ENCODE peak calls at places on chromosomes 1 and 21, in six cellular contexts. One of them, this sample, is unnamed.

GRCh38 chr1:119475866-119476439 is 31.1 kb upstream of the HSD3B1 start:
- DNase-seq in cardiac muscle cell: peak; percentile 49
- DNase-seq in endothelial cell of umbilical vein: peak; percentile 31
- DNase-seq in right lobe of liver: peak; percentile 75
- DNase-seq in upper lobe of right lung: peak; percentile 73
- DNase-seq in OCI-LY7: peak; percentile 48
- DNase-seq in this sample: no peak

GRCh38 chr1:239997515-239998311 is 94.0 kb upstream of the FMN2 start:
- DNase-seq in OCI-LY7: no peak
- DNase-seq in upper lobe of right lung: no peak
- DNase-seq in right lobe of liver: no peak
- DNase-seq in endothelial cell of umbilical vein: no peak
- DNase-seq in cardiac muscle cell: no peak
- DNase-seq in this sample: peak; percentile 66

GRCh38 chr1:112144738-112145426 is 155.4 kb upstream of the KCND3 start:
- DNase-seq in endothelial cell of umbilical vein: no peak
- DNase-seq in cardiac muscle cell: no peak
- DNase-seq in right lobe of liver: no peak
- DNase-seq in upper lobe of right lung: no peak
- DNase-seq in OCI-LY7: no peak
- DNase-seq in this sample: no peak

GRCh38 chr1:212485895-212486590 is 53.3 kb downstream of the NENF start:
- DNase-seq in cardiac muscle cell: peak; percentile 88
- DNase-seq in OCI-LY7: no peak
- DNase-seq in endothelial cell of umbilical vein: peak; percentile 35
- DNase-seq in upper lobe of right lung: peak; percentile 88
- DNase-seq in right lobe of liver: no peak
- DNase-seq in this sample: peak; percentile 93

GRCh38 chr21:35430260-35430659 is 381.2 kb upstream of the RUNX1 start:
- DNase-seq in OCI-LY7: no peak
- DNase-seq in endothelial cell of umbilical vein: no peak
- DNase-seq in right lobe of liver: no peak
- DNase-seq in upper lobe of right lung: no peak
- DNase-seq in cardiac muscle cell: no peak
- DNase-seq in this sample: no peak

GRCh38 chr1:64686828-64687724 is 57.8 kb upstream of the RAVER2 start:
- DNase-seq in endothelial cell of umbilical vein: peak; percentile 88
- DNase-seq in upper lobe of right lung: no peak
- DNase-seq in cardiac muscle cell: peak; percentile 73
- DNase-seq in OCI-LY7: peak; percentile 45
- DNase-seq in right lobe of liver: no peak
- DNase-seq in this sample: no peak

GRCh38 chr1:27161594-27161993 is 6.7 kb upstream of the SLC9A1 start:
- DNase-seq in endothelial cell of umbilical vein: peak; percentile 38
- DNase-seq in OCI-LY7: peak; percentile 87
- DNase-seq in right lobe of liver: no peak
- DNase-seq in upper lobe of right lung: no peak
- DNase-seq in cardiac muscle cell: no peak
- DNase-seq in this sample: no peak

GRCh38 chr1:226549937-226550670 is 1.5 kb downstream of the STUM start:
- DNase-seq in endothelial cell of umbilical vein: peak; percentile 12
- DNase-seq in right lobe of liver: no peak
- DNase-seq in cardiac muscle cell: no peak
- DNase-seq in upper lobe of right lung: no peak
- DNase-seq in OCI-LY7: peak; percentile 74
- DNase-seq in this sample: peak; percentile 85

GRCh38 chr1:48930011-48930410 is 153.3 kb upstream of the BEND5 start:
- DNase-seq in cardiac muscle cell: no peak
- DNase-seq in OCI-LY7: no peak
- DNase-seq in endothelial cell of umbilical vein: no peak
- DNase-seq in upper lobe of right lung: no peak
- DNase-seq in right lobe of liver: no peak
- DNase-seq in this sample: no peak

GRCh38 chr1:67339623-67340343 is 32.1 kb downstream of the IL12RB2 start:
- DNase-seq in upper lobe of right lung: no peak
- DNase-seq in right lobe of liver: no peak
- DNase-seq in endothelial cell of umbilical vein: no peak
- DNase-seq in OCI-LY7: no peak
- DNase-seq in cardiac muscle cell: peak; percentile 49
- DNase-seq in this sample: no peak

GRCh38 chr1:70961374-70961773 is 86.2 kb downstream of the PTGER3 start:
- DNase-seq in OCI-LY7: no peak
- DNase-seq in endothelial cell of umbilical vein: no peak
- DNase-seq in right lobe of liver: no peak
- DNase-seq in upper lobe of right lung: no peak
- DNase-seq in cardiac muscle cell: no peak
- DNase-seq in this sample: no peak

GRCh38 chr1:93617670-93618488 is 63.8 kb downstream of the BCAR3 start:
- DNase-seq in cardiac muscle cell: no peak
- DNase-seq in OCI-LY7: no peak
- DNase-seq in endothelial cell of umbilical vein: no peak
- DNase-seq in upper lobe of right lung: no peak
- DNase-seq in right lobe of liver: peak; percentile 94
- DNase-seq in this sample: peak; percentile 85

GRCh38 chr1:95309031-95309459 is 75.0 kb downstream of the RWDD3 start:
- DNase-seq in right lobe of liver: no peak
- DNase-seq in endothelial cell of umbilical vein: no peak
- DNase-seq in cardiac muscle cell: peak; percentile 55
- DNase-seq in OCI-LY7: peak; percentile 4
- DNase-seq in upper lobe of right lung: no peak
- DNase-seq in this sample: no peak

GRCh38 chr1:51253691-51254090 is 17.6 kb downstream of the RNF11 start:
- DNase-seq in right lobe of liver: no peak
- DNase-seq in cardiac muscle cell: peak; percentile 27
- DNase-seq in upper lobe of right lung: no peak
- DNase-seq in endothelial cell of umbilical vein: no peak
- DNase-seq in OCI-LY7: no peak
- DNase-seq in this sample: no peak

GRCh38 chr1:151935154-151935553 is 25.8 kb upstream of the THEM4 start:
- DNase-seq in right lobe of liver: no peak
- DNase-seq in cardiac muscle cell: peak; percentile 39
- DNase-seq in upper lobe of right lung: no peak
- DNase-seq in OCI-LY7: no peak
- DNase-seq in endothelial cell of umbilical vein: peak; percentile 43
- DNase-seq in this sample: no peak

GRCh38 chr1:166975361-166976129 is at the start of gene ILDR2:
- DNase-seq in OCI-LY7: peak; percentile 68
- DNase-seq in endothelial cell of umbilical vein: peak; percentile 10
- DNase-seq in upper lobe of right lung: peak; percentile 82
- DNase-seq in right lobe of liver: peak; percentile 84
- DNase-seq in cardiac muscle cell: peak; percentile 34
- DNase-seq in this sample: peak; percentile 81

GRCh38 chr1:232335751-232336274 is 294.1 kb downstream of the SIPA1L2 start:
- DNase-seq in OCI-LY7: no peak
- DNase-seq in endothelial cell of umbilical vein: no peak
- DNase-seq in upper lobe of right lung: no peak
- DNase-seq in cardiac muscle cell: no peak
- DNase-seq in right lobe of liver: no peak
- DNase-seq in this sample: no peak

GRCh38 chr1:83827731-83828130 is 171.2 kb downstream of the TTLL7 start:
- DNase-seq in cardiac muscle cell: no peak
- DNase-seq in upper lobe of right lung: no peak
- DNase-seq in endothelial cell of umbilical vein: no peak
- DNase-seq in OCI-LY7: no peak
- DNase-seq in right lobe of liver: no peak
- DNase-seq in this sample: no peak

GRCh38 chr21:35885942-35886541 is 174.3 kb downstream of the SETD4 start:
- DNase-seq in upper lobe of right lung: no peak
- DNase-seq in cardiac muscle cell: no peak
- DNase-seq in endothelial cell of umbilical vein: no peak
- DNase-seq in right lobe of liver: no peak
- DNase-seq in OCI-LY7: no peak
- DNase-seq in this sample: no peak

GRCh38 chr1:61472876-61473275 is 252.1 kb downstream of the TM2D1 start:
- DNase-seq in OCI-LY7: no peak
- DNase-seq in upper lobe of right lung: no peak
- DNase-seq in cardiac muscle cell: peak; percentile 64
- DNase-seq in right lobe of liver: no peak
- DNase-seq in endothelial cell of umbilical vein: no peak
- DNase-seq in this sample: no peak

GRCh38 chr1:5738911-5739462 is 253.2 kb downstream of the NPHP4 start:
- DNase-seq in OCI-LY7: no peak
- DNase-seq in endothelial cell of umbilical vein: no peak
- DNase-seq in cardiac muscle cell: no peak
- DNase-seq in upper lobe of right lung: peak; percentile 51
- DNase-seq in right lobe of liver: peak; percentile 15
- DNase-seq in this sample: no peak

DNA sequence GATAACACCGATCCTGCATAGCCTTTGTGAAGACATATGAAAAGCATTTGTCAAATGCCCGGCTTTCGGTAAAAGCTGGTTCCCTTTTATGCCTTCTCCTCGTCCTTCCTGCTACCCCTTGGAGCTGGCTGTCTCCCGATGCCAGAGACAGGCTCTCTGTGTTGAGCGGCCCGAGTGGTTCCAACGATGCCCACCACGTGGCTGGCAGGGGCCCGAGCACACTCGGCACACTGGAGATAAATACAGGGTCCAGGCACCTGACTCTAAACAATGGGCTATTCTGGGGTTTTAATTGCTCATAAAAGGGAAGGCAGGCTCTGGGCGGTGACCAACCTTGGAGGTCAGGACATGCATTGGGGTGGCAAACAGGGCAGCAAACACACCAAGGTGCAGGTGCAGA is 207.1 kb downstream of the HIVEP3 start:
- DNase-seq in right lobe of liver: no peak
- DNase-seq in OCI-LY7: no peak
- DNase-seq in cardiac muscle cell: no peak
- DNase-seq in endothelial cell of umbilical vein: no peak
- DNase-seq in upper lobe of right lung: peak; percentile 35
- DNase-seq in this sample: peak; percentile 44
- H3K27ac ChIP-seq in right lobe of liver: no peak overlapping the region
- H3K27ac ChIP-seq in OCI-LY7: no peak overlapping the region
- H3K27ac ChIP-seq in cardiac muscle cell: no peak overlapping the region
- H3K27ac ChIP-seq in endothelial cell of umbilical vein: no peak overlapping the region
- H3K27ac ChIP-seq in upper lobe of right lung: no peak overlapping the region
- H3K27ac ChIP-seq in this sample: no peak overlapping the region

GRCh38 chr1:59163268-59164092 is 133.4 kb upstream of the FGGY start:
- DNase-seq in OCI-LY7: no peak
- DNase-seq in right lobe of liver: no peak
- DNase-seq in endothelial cell of umbilical vein: peak; percentile 54
- DNase-seq in upper lobe of right lung: no peak
- DNase-seq in cardiac muscle cell: peak; percentile 53
- DNase-seq in this sample: no peak

GRCh38 chr1:59161136-59161535 is 135.8 kb upstream of the FGGY start:
- DNase-seq in OCI-LY7: no peak
- DNase-seq in upper lobe of right lung: no peak
- DNase-seq in endothelial cell of umbilical vein: no peak
- DNase-seq in right lobe of liver: no peak
- DNase-seq in cardiac muscle cell: no peak
- DNase-seq in this sample: no peak

GRCh38 chr1:59165353-59165752 is 131.5 kb upstream of the FGGY start:
- DNase-seq in right lobe of liver: no peak
- DNase-seq in upper lobe of right lung: no peak
- DNase-seq in endothelial cell of umbilical vein: no peak
- DNase-seq in cardiac muscle cell: no peak
- DNase-seq in OCI-LY7: no peak
- DNase-seq in this sample: no peak

GRCh38 chr1:59164371-59164770 is 132.5 kb upstream of the FGGY start:
- DNase-seq in endothelial cell of umbilical vein: no peak
- DNase-seq in cardiac muscle cell: no peak
- DNase-seq in OCI-LY7: no peak
- DNase-seq in upper lobe of right lung: no peak
- DNase-seq in right lobe of liver: no peak
- DNase-seq in this sample: no peak

DNA sequence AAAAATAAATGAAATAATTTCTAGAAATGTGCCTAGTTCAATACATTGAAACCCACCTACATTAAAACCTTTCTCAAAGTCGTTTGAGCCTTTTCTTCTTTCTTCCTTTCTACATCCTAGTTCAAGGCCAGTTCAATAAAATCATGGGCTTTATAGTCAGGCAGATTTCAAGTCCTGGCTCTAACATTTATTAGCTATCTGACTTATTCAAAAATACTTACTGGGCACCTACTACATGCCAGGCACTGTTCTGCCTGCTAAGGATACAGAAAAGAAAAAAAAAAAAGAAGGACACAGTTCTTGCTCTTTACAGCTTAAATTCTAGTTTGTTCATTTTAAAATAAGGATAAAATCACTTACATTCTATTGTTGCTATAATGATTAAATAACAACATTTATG is 134.2 kb upstream of the FGGY start:
- DNase-seq in OCI-LY7: no peak
- DNase-seq in upper lobe of right lung: no peak
- DNase-seq in right lobe of liver: no peak
- DNase-seq in cardiac muscle cell: no peak
- DNase-seq in endothelial cell of umbilical vein: no peak
- DNase-seq in this sample: no peak
- H3K27ac ChIP-seq in OCI-LY7: no peak overlapping the region
- H3K27ac ChIP-seq in upper lobe of right lung: no peak overlapping the region
- H3K27ac ChIP-seq in right lobe of liver: no peak overlapping the region
- H3K27ac ChIP-seq in cardiac muscle cell: no peak overlapping the region
- H3K27ac ChIP-seq in endothelial cell of umbilical vein: no peak overlapping the region
- H3K27ac ChIP-seq in this sample: no peak overlapping the region

GRCh38 chr1:36469163-36469562 is 5.0 kb upstream of the MRPS15 start:
- DNase-seq in endothelial cell of umbilical vein: no peak
- DNase-seq in right lobe of liver: no peak
- DNase-seq in cardiac muscle cell: no peak
- DNase-seq in OCI-LY7: no peak
- DNase-seq in upper lobe of right lung: no peak
- DNase-seq in this sample: no peak

GRCh38 chr1:36466370-36467026 is 2.3 kb upstream of the MRPS15 start:
- DNase-seq in cardiac muscle cell: no peak
- DNase-seq in OCI-LY7: no peak
- DNase-seq in endothelial cell of umbilical vein: no peak
- DNase-seq in right lobe of liver: no peak
- DNase-seq in upper lobe of right lung: peak; percentile 59
- DNase-seq in this sample: no peak

GRCh38 chr1:36465731-36466369 is 1.7 kb upstream of the MRPS15 start:
- DNase-seq in OCI-LY7: no peak
- DNase-seq in upper lobe of right lung: no peak
- DNase-seq in endothelial cell of umbilical vein: no peak
- DNase-seq in cardiac muscle cell: no peak
- DNase-seq in right lobe of liver: no peak
- DNase-seq in this sample: no peak

GRCh38 chr1:36467708-36468455 is 3.7 kb upstream of the MRPS15 start:
- DNase-seq in cardiac muscle cell: no peak
- DNase-seq in upper lobe of right lung: peak; percentile 54
- DNase-seq in right lobe of liver: no peak
- DNase-seq in endothelial cell of umbilical vein: no peak
- DNase-seq in OCI-LY7: no peak
- DNase-seq in this sample: no peak

DNA sequence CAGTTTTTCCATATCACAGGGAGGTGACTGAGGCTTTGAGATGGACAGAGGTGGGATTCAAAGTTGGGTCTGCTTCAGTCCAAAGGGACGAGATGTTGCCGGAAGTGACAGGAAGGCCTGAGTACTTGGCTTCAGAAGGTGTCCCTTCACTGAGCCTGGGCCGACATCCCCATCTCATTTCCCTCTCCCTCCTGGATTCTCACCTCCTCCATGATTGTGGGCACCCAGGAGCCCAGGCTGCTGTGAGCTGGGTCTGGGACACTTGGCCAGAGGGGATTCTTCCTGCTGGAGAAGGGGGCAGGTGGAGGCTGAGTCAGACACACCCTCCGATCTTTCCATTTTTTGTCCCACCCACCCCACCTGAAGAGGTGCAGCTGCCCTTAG is 2.8 kb upstream of the MRPS15 start:
- DNase-seq in upper lobe of right lung: peak; percentile 41
- DNase-seq in OCI-LY7: no peak
- DNase-seq in right lobe of liver: no peak
- DNase-seq in cardiac muscle cell: no peak
- DNase-seq in endothelial cell of umbilical vein: no peak
- DNase-seq in this sample: no peak
- H3K27ac ChIP-seq in upper lobe of right lung: no peak overlapping the region
- H3K27ac ChIP-seq in OCI-LY7: no peak overlapping the region
- H3K27ac ChIP-seq in right lobe of liver: no peak overlapping the region
- H3K27ac ChIP-seq in cardiac muscle cell: no peak overlapping the region
- H3K27ac ChIP-seq in endothelial cell of umbilical vein: no peak overlapping the region
- H3K27ac ChIP-seq in this sample: no peak overlapping the region

GRCh38 chr1:218362418-218363076 is 17.4 kb downstream of the TGFB2 start:
- DNase-seq in cardiac muscle cell: no peak
- DNase-seq in endothelial cell of umbilical vein: no peak
- DNase-seq in right lobe of liver: no peak
- DNase-seq in upper lobe of right lung: no peak
- DNase-seq in OCI-LY7: no peak
- DNase-seq in this sample: no peak
- H3K27ac ChIP-seq in cardiac muscle cell: peak overlapping the region; percentile 41
- H3K27ac ChIP-seq in endothelial cell of umbilical vein: no peak overlapping the region
- H3K27ac ChIP-seq in right lobe of liver: no peak overlapping the region
- H3K27ac ChIP-seq in upper lobe of right lung: no peak overlapping the region
- H3K27ac ChIP-seq in OCI-LY7: no peak overlapping the region
- H3K27ac ChIP-seq in this sample: no peak overlapping the region